ENCODE peak calls at places on chromosomes 16 and 17, in five cellular contexts. I is NT2/D1, X is H1, W is GM12878, T is HepG2. F is an unnamed sample.

GRCh38 chr17:60506312-60506711 is 19.7 kb downstream of the APPBP2 start:
- DNase-seq in I (no peak), X (no peak), W (no peak), T (peak), F (no peak)

GRCh38 chr16:72104905-72105304 is 11.3 kb downstream of the DHX38 start:
- DNase-seq in I (no peak), X (no peak), W (no peak), T (no peak), F (no peak)

GRCh38 chr17:27540300-27541105 is 84.3 kb downstream of the KSR1 start:
- DNase-seq in I (no peak), X (no peak), W (no peak), T (peak), F (no peak)

GRCh38 chr17:44006581-44007345 is 2.3 kb downstream of the NAGS start:
- DNase-seq in I (peak), X (peak), W (peak), T (no peak), F (peak)

GRCh38 chr16:84426804-84427203 is 58.5 kb downstream of the ATP2C2 start:
- DNase-seq in I (no peak), X (no peak), W (no peak), T (no peak), F (no peak)

GRCh38 chr17:41773731-41774193 is 12.7 kb downstream of the JUP start:
- DNase-seq in I (no peak), X (no peak), W (no peak), T (no peak), F (no peak)

GRCh38 chr17:39064814-39065213 is 86.6 kb downstream of the PLXDC1 start:
- DNase-seq in I (no peak), X (no peak), W (no peak), T (no peak), F (no peak)

GRCh38 chr17:72567774-72568173 is 447.0 kb downstream of the SOX9 start:
- DNase-seq in I (no peak), X (no peak), W (no peak), T (no peak), F (no peak)

GRCh38 chr17:50817142-50817751 is 18.1 kb upstream of the WFIKKN2 start:
- DNase-seq in I (no peak), X (no peak), W (no peak), T (no peak), F (peak)

GRCh38 chr16:80466024-80466986 is 74.5 kb upstream of the DYNLRB2 start:
- DNase-seq in I (peak), X (peak), W (peak), T (peak), F (peak)

GRCh38 chr16:85891033-85891775 is 7.8 kb upstream of the IRF8 start:
- DNase-seq in I (no peak), X (no peak), W (no peak), T (peak), F (no peak)

GRCh38 chr17:4598776-4599504 is 14.6 kb downstream of the SMTNL2 start:
- DNase-seq in I (no peak), X (no peak), W (no peak), T (no peak), F (no peak)

GRCh38 chr17:42617956-42618431 is 8.5 kb downstream of the TUBG1 start:
- DNase-seq in I (no peak), X (no peak), W (peak), T (no peak), F (no peak)

GRCh38 chr16:82630219-82630618 is 3.5 kb downstream of the CDH13 start:
- DNase-seq in I (no peak), X (no peak), W (no peak), T (no peak), F (no peak)
- TF ChIP-seq SUZ12 in I (no peak), X (no peak), W (no peak), T (no peak), F (no peak)

DNA sequence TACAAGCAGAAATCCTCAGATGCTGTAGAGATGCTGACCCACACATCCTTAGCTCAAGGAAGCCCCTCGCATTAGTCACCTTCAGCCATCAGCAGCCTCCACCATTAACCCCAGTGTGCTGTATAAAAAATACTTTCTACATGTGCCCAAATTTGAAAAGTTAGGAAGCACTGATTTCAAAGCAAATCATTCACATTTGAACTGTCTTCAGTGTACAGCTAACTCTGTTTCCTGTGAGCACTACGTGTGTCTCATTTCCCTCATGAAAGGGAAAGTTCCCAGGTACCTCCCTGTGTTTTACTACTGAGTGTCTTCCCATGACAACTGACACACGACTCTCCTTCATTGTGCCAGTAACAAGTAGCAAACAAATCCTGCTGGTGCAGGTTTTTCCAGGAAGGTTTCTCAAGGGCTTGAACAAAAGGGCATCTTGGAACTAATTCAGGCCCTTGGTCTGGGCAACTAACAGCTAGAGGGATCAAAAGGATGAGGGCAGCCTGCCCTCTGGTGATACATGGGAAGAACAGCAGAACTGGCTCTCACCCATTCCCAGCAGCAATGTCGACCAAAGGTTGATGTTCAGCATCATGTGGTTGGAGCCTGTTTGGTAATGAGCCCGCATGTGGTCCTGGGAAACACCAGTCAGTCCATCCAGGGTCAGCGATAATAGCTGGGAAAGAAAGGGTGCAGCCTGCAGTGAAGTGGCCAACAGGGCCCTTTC is 4.0 kb downstream of the SLC35B1 start:
- DNase-seq in I (peak), X (no peak), W (no peak), T (peak), F (peak)
- TF ChIP-seq SUZ12 in I (no peak), X (no peak), W (no peak), T (no peak), F (no peak)

GRCh38 chr17:35898283-35899070 is 18.3 kb upstream of the CCL5 start:
- DNase-seq in I (no peak), X (no peak), W (no peak), T (no peak), F (no peak)
- TF ChIP-seq SUZ12 in I (no peak), X (no peak), W (no peak), T (no peak), F (no peak)

DNA sequence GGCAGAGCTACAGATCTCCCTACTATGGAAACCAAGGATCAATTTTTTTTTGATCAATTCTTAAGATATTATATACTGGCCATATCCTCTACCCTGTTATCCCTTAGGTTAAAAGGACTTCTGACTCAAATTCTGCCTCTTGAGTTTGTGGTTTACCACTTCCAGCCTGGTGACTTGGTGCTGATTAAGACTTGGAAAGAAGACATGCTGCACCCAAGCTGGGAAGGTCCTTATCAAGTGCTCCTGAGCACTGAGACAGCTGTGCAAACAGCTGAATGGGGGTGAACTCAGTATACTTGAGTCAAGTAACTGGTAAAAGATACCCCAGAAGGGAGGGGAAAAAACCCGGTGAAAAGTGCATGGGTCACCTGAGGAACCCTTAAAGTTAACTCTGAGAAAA is 20.5 kb upstream of the SPACA3 start:
- DNase-seq in I (no peak), X (no peak), W (peak), T (no peak), F (no peak)
- TF ChIP-seq SUZ12 in I (no peak), X (no peak), W (no peak), T (no peak), F (no peak)

F was measured in HEK293T.